ENCODE peak calls at places on chromosomes 12 and 14, in seven cellular contexts. S is IMR-90, X is H1, E is mesenchymal stem cell, Z is H9, P is mesendoderm, I is trophoblast cell. M is an unnamed sample.

GRCh38 chr12:117161460-117162166 is 28.7 kb downstream of the FBXO21 start:
- DNase-seq in E (no peak), I (no peak), Z (no peak), S (no peak), P (no peak), X (no peak), M (no peak)

GRCh38 chr12:124734224-124734788 is 129.4 kb downstream of the SCARB1 start:
- DNase-seq in Z (peak; percentile 94), X (peak; percentile 49), I (peak; percentile 45), S (peak; percentile 54), E (peak; percentile 87), P (peak; percentile 98), M (peak; percentile 80)

GRCh38 chr14:54481695-54482094 is 7.1 kb downstream of the GMFB start:
- DNase-seq in I (peak; percentile 20), P (no peak), Z (no peak), E (no peak), S (peak; percentile 11), X (no peak), M (no peak)

GRCh38 chr12:94644622-94645021 is 5.7 kb downstream of the TMCC3 start:
- DNase-seq in X (no peak), Z (no peak), S (peak; percentile 49), E (peak; percentile 69), I (peak; percentile 27), P (no peak), M (no peak)

GRCh38 chr14:99737451-99737951 is 53.4 kb downstream of the CYP46A1 start:
- DNase-seq in E (no peak), X (no peak), Z (no peak), I (no peak), P (no peak), S (no peak), M (no peak)

GRCh38 chr12:91057349-91057748 is 475 bp downstream of the KERA start:
- DNase-seq in X (no peak), I (no peak), S (no peak), P (no peak), E (no peak), Z (no peak), M (no peak)

GRCh38 chr14:105385322-105385637 is 13.1 kb upstream of the TEX22 start:
- DNase-seq in P (no peak), I (no peak), X (no peak), S (no peak), Z (peak; percentile 27), E (no peak), M (no peak)

GRCh38 chr14:20687362-20688166 is 1.0 kb upstream of the ANG start:
- DNase-seq in E (no peak), Z (no peak), X (no peak), I (no peak), S (no peak), P (no peak), M (no peak)

GRCh38 chr12:79883216-79883615 is 51.7 kb downstream of the PPP1R12A start:
- DNase-seq in I (no peak), X (no peak), E (peak; percentile 52), S (peak; percentile 68), P (no peak), Z (no peak), M (no peak)

GRCh38 chr14:101062065-101062450 is 158.5 kb upstream of the RTL1 start:
- DNase-seq in Z (no peak), E (no peak), I (no peak), X (no peak), S (no peak), P (no peak), M (no peak)

GRCh38 chr14:50319721-50320120 is 7.6 kb downstream of the DMAC2L start:
- DNase-seq in S (peak; percentile 33), Z (no peak), I (peak; percentile 50), X (no peak), P (no peak), E (peak; percentile 55), M (no peak)

GRCh38 chr12:109732321-109733305 is 19.0 kb downstream of the FAM222A start:
- DNase-seq in E (no peak), P (no peak), X (no peak), I (no peak), Z (peak; percentile 22), S (no peak), M (no peak)

GRCh38 chr12:107565551-107565950 is 120.0 kb upstream of the PWP1 start:
- DNase-seq in X (no peak), E (no peak), I (no peak), S (no peak), Z (no peak), P (no peak), M (no peak)

DNA sequence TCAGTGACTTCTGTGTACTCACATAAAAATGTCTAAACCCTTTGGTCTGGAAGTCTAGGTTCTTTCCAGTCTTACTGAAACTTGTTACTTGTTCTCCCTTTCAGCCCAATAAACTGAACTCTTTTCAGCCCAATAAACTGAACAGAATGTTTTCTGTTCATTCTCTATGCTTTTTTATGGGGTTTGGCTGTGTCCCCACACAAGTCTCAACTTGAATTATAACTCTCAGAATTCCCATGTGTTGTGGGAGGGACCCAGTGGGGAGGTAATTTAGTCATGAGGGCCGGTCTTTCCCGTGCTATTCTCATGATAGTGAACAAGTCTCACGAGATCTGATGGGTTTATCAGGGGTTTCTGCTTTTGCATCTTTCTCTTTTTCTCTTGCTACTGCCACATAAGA is 15.0 kb upstream of the NEDD1 start:
- DNase-seq in X (no peak), E (no peak), I (no peak), S (no peak), P (no peak), Z (no peak), M (no peak)
- H4K8ac ChIP-seq in X (no peak overlapping the region), E (no peak overlapping the region), I (no peak overlapping the region), S (no peak overlapping the region), P (no peak overlapping the region), Z (no peak overlapping the region), M (no peak overlapping the region)

DNA sequence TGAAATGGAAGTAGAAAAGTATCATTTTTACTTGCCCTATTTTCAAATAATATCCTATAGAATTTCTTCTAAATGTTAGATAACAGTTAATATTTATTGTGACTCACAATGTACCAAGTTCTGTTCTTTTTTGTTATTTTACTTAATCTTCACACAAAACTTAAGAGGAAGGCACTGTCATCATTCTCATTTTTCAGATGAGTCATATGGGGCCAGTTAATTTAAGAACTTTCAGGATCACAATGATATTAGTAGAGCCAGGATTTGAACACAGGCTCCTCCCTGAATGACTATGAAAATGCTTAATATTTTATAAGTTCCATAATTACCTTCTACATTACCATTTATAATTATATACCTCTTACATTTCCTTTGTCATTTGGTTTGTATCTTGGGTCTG is 10.4 kb upstream of the TMEM260 start:
- DNase-seq in X (no peak), Z (no peak), P (no peak), S (no peak), E (no peak), I (no peak), M (no peak)
- H2BK5ac ChIP-seq in X (no peak overlapping the region), Z (no peak overlapping the region), P (no peak overlapping the region), S (no peak overlapping the region), E (no peak overlapping the region), I (no peak overlapping the region), M (no peak overlapping the region)

GRCh38 chr12:14780851-14781250 is 22.4 kb downstream of the WBP11 start:
- DNase-seq in I (no peak), Z (no peak), X (no peak), P (no peak), S (no peak), E (no peak), M (no peak)

GRCh38 chr12:14782756-14783155 is 20.5 kb downstream of the WBP11 start:
- DNase-seq in Z (no peak), E (no peak), S (no peak), I (no peak), P (no peak), X (no peak), M (no peak)

GRCh38 chr12:14785568-14785967 is 17.7 kb downstream of the WBP11 start:
- DNase-seq in P (no peak), X (no peak), S (no peak), I (no peak), Z (no peak), E (no peak), M (no peak)

GRCh38 chr12:14781563-14781962 is 21.7 kb downstream of the WBP11 start:
- DNase-seq in P (no peak), X (no peak), I (no peak), E (no peak), S (no peak), Z (no peak), M (no peak)

DNA sequence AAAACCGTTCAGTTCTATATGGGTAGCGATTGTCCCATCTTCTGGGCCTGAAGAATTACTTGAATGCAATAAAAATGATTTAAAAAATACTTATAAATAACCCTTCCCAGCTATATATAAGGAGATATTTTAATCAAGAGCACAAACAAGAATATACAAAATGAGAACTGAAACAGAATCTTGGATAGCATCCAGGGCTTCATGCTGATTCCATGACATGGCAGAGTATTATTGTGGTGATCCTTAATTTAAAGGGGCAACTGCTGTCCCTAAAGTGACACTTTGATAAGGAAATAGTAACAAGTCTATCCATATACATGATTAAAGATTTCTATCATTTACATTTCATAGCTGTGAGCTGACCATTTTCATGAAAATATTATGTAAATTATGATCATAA is 18.8 kb downstream of the WBP11 start:
- DNase-seq in Z (no peak), S (no peak), P (no peak), E (no peak), X (no peak), I (no peak), M (no peak)
- H4K8ac ChIP-seq in Z (no peak overlapping the region), S (no peak overlapping the region), P (no peak overlapping the region), E (no peak overlapping the region), X (no peak overlapping the region), I (no peak overlapping the region), M (no peak overlapping the region)

GRCh38 chr12:3326850-3327780 is 163.9 kb upstream of the PRMT8 start:
- DNase-seq in P (no peak), S (no peak), I (peak; percentile 12), X (no peak), Z (no peak), E (no peak), M (no peak)
- H2BK5ac ChIP-seq in P (no peak overlapping the region), S (no peak overlapping the region), I (no peak overlapping the region), X (no peak overlapping the region), Z (no peak overlapping the region), E (no peak overlapping the region), M (peak overlapping the region; percentile 76)

GRCh38 chr12:120999191-121000120 is 16.8 kb downstream of the C12orf43 start:
- DNase-seq in S (peak; percentile 62), P (peak; percentile 45), E (no peak), I (no peak), Z (peak; percentile 91), X (peak; percentile 38), M (no peak)

GRCh38 chr12:121000530-121000929 is 15.8 kb downstream of the C12orf43 start:
- DNase-seq in S (no peak), E (no peak), X (no peak), Z (no peak), I (peak; percentile 45), P (no peak), M (no peak)

GRCh38 chr12:121001841-121002483 is 14.3 kb downstream of the C12orf43 start:
- DNase-seq in Z (no peak), I (no peak), E (no peak), X (no peak), S (no peak), P (no peak), M (no peak)

GRCh38 chr12:121003650-121004049 is 12.6 kb downstream of the C12orf43 start:
- DNase-seq in P (peak; percentile 71), E (no peak), S (no peak), I (no peak), X (no peak), Z (peak; percentile 73), M (no peak)

DNA sequence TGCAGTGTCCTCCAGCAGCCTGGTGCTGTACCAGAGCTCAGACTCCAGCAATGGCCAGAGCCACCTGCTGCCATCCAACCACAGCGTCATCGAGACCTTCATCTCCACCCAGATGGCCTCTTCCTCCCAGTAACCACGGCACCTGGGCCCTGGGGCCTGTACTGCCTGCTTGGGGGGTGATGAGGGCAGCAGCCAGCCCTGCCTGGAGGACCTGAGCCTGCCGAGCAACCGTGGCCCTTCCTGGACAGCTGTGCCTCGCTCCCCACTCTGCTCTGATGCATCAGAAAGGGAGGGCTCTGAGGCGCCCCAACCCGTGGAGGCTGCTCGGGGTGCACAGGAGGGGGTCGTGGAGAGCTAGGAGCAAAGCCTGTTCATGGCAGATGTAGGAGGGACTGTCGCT is 15.2 kb downstream of the C12orf43 start:
- DNase-seq in P (no peak), X (no peak), Z (no peak), I (no peak), S (no peak), E (no peak), M (no peak)
- H4K8ac ChIP-seq in P (no peak overlapping the region), X (no peak overlapping the region), Z (no peak overlapping the region), I (no peak overlapping the region), S (no peak overlapping the region), E (no peak overlapping the region), M (no peak overlapping the region)

M was measured in neuronal stem cell.